ENCODE peak calls at places on chromosomes 2 and 18, in eight cellular contexts. One of them, this sample, is unnamed.

GRCh38 chr18:10234912-10235439 is 219.5 kb upstream of the APCDD1 start:
- DNase-seq in iris pigment epithelial cell: peak
- DNase-seq in head of caudate nucleus: no peak
- DNase-seq in fibroblast of lung: peak
- DNase-seq in globus pallidus: no peak
- DNase-seq in AML-193: no peak
- DNase-seq in GDM1: no peak
- DNase-seq in mesenchymal stem cell: peak
- DNase-seq in this sample: no peak

GRCh38 chr2:79977782-79978181 is 326.8 kb downstream of the LRRTM1 start:
- DNase-seq in iris pigment epithelial cell: peak
- DNase-seq in head of caudate nucleus: no peak
- DNase-seq in fibroblast of lung: no peak
- DNase-seq in globus pallidus: no peak
- DNase-seq in AML-193: no peak
- DNase-seq in GDM1: no peak
- DNase-seq in mesenchymal stem cell: no peak
- DNase-seq in this sample: no peak

GRCh38 chr2:238082151-238082550 is 18.0 kb upstream of the ESPNL start:
- DNase-seq in iris pigment epithelial cell: no peak
- DNase-seq in head of caudate nucleus: no peak
- DNase-seq in fibroblast of lung: no peak
- DNase-seq in globus pallidus: no peak
- DNase-seq in AML-193: no peak
- DNase-seq in GDM1: no peak
- DNase-seq in mesenchymal stem cell: no peak
- DNase-seq in this sample: no peak

GRCh38 chr2:4272261-4272858 is 569.0 kb downstream of the DCDC2C start:
- DNase-seq in iris pigment epithelial cell: no peak
- DNase-seq in head of caudate nucleus: no peak
- DNase-seq in fibroblast of lung: no peak
- DNase-seq in globus pallidus: no peak
- DNase-seq in AML-193: no peak
- DNase-seq in GDM1: no peak
- DNase-seq in mesenchymal stem cell: no peak
- DNase-seq in this sample: no peak

GRCh38 chr2:180289627-180290026 is 282.5 kb upstream of the CWC22 start:
- DNase-seq in iris pigment epithelial cell: no peak
- DNase-seq in head of caudate nucleus: no peak
- DNase-seq in fibroblast of lung: no peak
- DNase-seq in globus pallidus: no peak
- DNase-seq in AML-193: no peak
- DNase-seq in GDM1: no peak
- DNase-seq in mesenchymal stem cell: no peak
- DNase-seq in this sample: no peak

GRCh38 chr2:239216614-239217273 is 184.1 kb downstream of the HDAC4 start:
- DNase-seq in iris pigment epithelial cell: no peak
- DNase-seq in head of caudate nucleus: no peak
- DNase-seq in fibroblast of lung: no peak
- DNase-seq in globus pallidus: no peak
- DNase-seq in AML-193: peak
- DNase-seq in GDM1: no peak
- DNase-seq in mesenchymal stem cell: no peak
- DNase-seq in this sample: no peak

GRCh38 chr2:171579481-171579880 is 57.2 kb downstream of the CYBRD1 start:
- DNase-seq in iris pigment epithelial cell: peak
- DNase-seq in head of caudate nucleus: no peak
- DNase-seq in fibroblast of lung: peak
- DNase-seq in globus pallidus: no peak
- DNase-seq in AML-193: no peak
- DNase-seq in GDM1: no peak
- DNase-seq in mesenchymal stem cell: no peak
- DNase-seq in this sample: no peak

GRCh38 chr2:233414777-233415570 is 60.7 kb downstream of the DGKD start:
- DNase-seq in iris pigment epithelial cell: no peak
- DNase-seq in head of caudate nucleus: no peak
- DNase-seq in fibroblast of lung: peak
- DNase-seq in globus pallidus: no peak
- DNase-seq in AML-193: no peak
- DNase-seq in GDM1: no peak
- DNase-seq in mesenchymal stem cell: no peak
- DNase-seq in this sample: no peak

GRCh38 chr2:30222636-30223360 is 8.5 kb upstream of the LBH start:
- DNase-seq in iris pigment epithelial cell: no peak
- DNase-seq in head of caudate nucleus: no peak
- DNase-seq in fibroblast of lung: no peak
- DNase-seq in globus pallidus: no peak
- DNase-seq in AML-193: no peak
- DNase-seq in GDM1: no peak
- DNase-seq in mesenchymal stem cell: no peak
- DNase-seq in this sample: no peak

GRCh38 chr2:2014251-2014761 is 270.0 kb upstream of the PXDN start:
- DNase-seq in iris pigment epithelial cell: peak
- DNase-seq in head of caudate nucleus: peak
- DNase-seq in fibroblast of lung: peak
- DNase-seq in globus pallidus: peak
- DNase-seq in AML-193: no peak
- DNase-seq in GDM1: no peak
- DNase-seq in mesenchymal stem cell: no peak
- DNase-seq in this sample: no peak

GRCh38 chr18:5967007-5967406 is 71.7 kb upstream of the TMEM200C start:
- DNase-seq in iris pigment epithelial cell: no peak
- DNase-seq in head of caudate nucleus: no peak
- DNase-seq in fibroblast of lung: no peak
- DNase-seq in globus pallidus: no peak
- DNase-seq in AML-193: no peak
- DNase-seq in GDM1: no peak
- DNase-seq in mesenchymal stem cell: no peak
- DNase-seq in this sample: no peak

GRCh38 chr2:27039871-27040270 is 7.1 kb downstream of the TMEM214 start:
- DNase-seq in iris pigment epithelial cell: no peak
- DNase-seq in head of caudate nucleus: no peak
- DNase-seq in fibroblast of lung: no peak
- DNase-seq in globus pallidus: no peak
- DNase-seq in AML-193: no peak
- DNase-seq in GDM1: no peak
- DNase-seq in mesenchymal stem cell: no peak
- DNase-seq in this sample: no peak

GRCh38 chr2:187499941-187500532 is 52.0 kb upstream of the CALCRL start:
- DNase-seq in iris pigment epithelial cell: peak
- DNase-seq in head of caudate nucleus: peak
- DNase-seq in fibroblast of lung: peak
- DNase-seq in globus pallidus: peak
- DNase-seq in AML-193: peak
- DNase-seq in GDM1: peak
- DNase-seq in mesenchymal stem cell: peak
- DNase-seq in this sample: no peak

GRCh38 chr2:33791625-33792024 is 192.5 kb upstream of the FAM98A start:
- DNase-seq in iris pigment epithelial cell: peak
- DNase-seq in head of caudate nucleus: no peak
- DNase-seq in fibroblast of lung: peak
- DNase-seq in globus pallidus: no peak
- DNase-seq in AML-193: no peak
- DNase-seq in GDM1: no peak
- DNase-seq in mesenchymal stem cell: peak
- DNase-seq in this sample: no peak

GRCh38 chr2:163191372-163191771 is 352.8 kb upstream of the KCNH7 start:
- DNase-seq in iris pigment epithelial cell: peak
- DNase-seq in head of caudate nucleus: peak
- DNase-seq in fibroblast of lung: peak
- DNase-seq in globus pallidus: peak
- DNase-seq in AML-193: peak
- DNase-seq in GDM1: no peak
- DNase-seq in mesenchymal stem cell: peak
- DNase-seq in this sample: no peak

GRCh38 chr2:20382965-20383800 is 32.5 kb upstream of the PUM2 start:
- DNase-seq in iris pigment epithelial cell: peak
- DNase-seq in head of caudate nucleus: no peak
- DNase-seq in fibroblast of lung: peak
- DNase-seq in globus pallidus: no peak
- DNase-seq in AML-193: no peak
- DNase-seq in GDM1: no peak
- DNase-seq in mesenchymal stem cell: peak
- DNase-seq in this sample: no peak

GRCh38 chr2:216279459-216279858 is 92.8 kb downstream of the MARCHF4 start:
- DNase-seq in iris pigment epithelial cell: no peak
- DNase-seq in head of caudate nucleus: no peak
- DNase-seq in fibroblast of lung: no peak
- DNase-seq in globus pallidus: no peak
- DNase-seq in AML-193: no peak
- DNase-seq in GDM1: no peak
- DNase-seq in mesenchymal stem cell: peak
- DNase-seq in this sample: no peak

GRCh38 chr2:119700866-119701265 is 21.9 kb downstream of the TMEM177 start:
- DNase-seq in iris pigment epithelial cell: no peak
- DNase-seq in head of caudate nucleus: no peak
- DNase-seq in fibroblast of lung: no peak
- DNase-seq in globus pallidus: no peak
- DNase-seq in AML-193: no peak
- DNase-seq in GDM1: no peak
- DNase-seq in mesenchymal stem cell: no peak
- DNase-seq in this sample: no peak

GRCh38 chr18:48852292-48852691 is 98.5 kb downstream of the SMAD7 start:
- DNase-seq in iris pigment epithelial cell: no peak
- DNase-seq in head of caudate nucleus: no peak
- DNase-seq in fibroblast of lung: peak
- DNase-seq in globus pallidus: no peak
- DNase-seq in AML-193: no peak
- DNase-seq in GDM1: no peak
- DNase-seq in mesenchymal stem cell: no peak
- DNase-seq in this sample: no peak